ENCODE peak calls at places on chromosomes 7 and 10, in eight cellular contexts. W, D, Y, P, N, E, C and F are unnamed samples.

GRCh38 chr7:34260282-34260681 is 354.9 kb downstream of the BMPER start:
- DNase-seq in W (peak), N (peak), E (no peak), D (no peak), C (no peak), Y (no peak), P (peak), F (peak)

GRCh38 chr7:54637712-54638396 is 95.7 kb downstream of the VSTM2A start:
- DNase-seq in P (no peak), E (no peak), N (no peak), D (no peak), Y (no peak), W (no peak), C (no peak), F (no peak)

GRCh38 chr7:43856996-43857395 is 12.3 kb downstream of the MRPS24 start:
- DNase-seq in Y (no peak), P (peak), N (no peak), D (no peak), C (no peak), E (no peak), W (peak), F (no peak)

GRCh38 chr10:92846819-92847184 is 1.5 kb upstream of the EXOC6 start:
- DNase-seq in C (no peak), Y (no peak), W (no peak), P (no peak), D (no peak), N (no peak), E (no peak), F (no peak)

GRCh38 chr7:150746931-150747330 is 9.7 kb downstream of the GIMAP5 start:
- DNase-seq in Y (no peak), W (no peak), C (no peak), P (no peak), E (no peak), D (no peak), N (no peak), F (no peak)

GRCh38 chr7:136677456-136678365 is 190.7 kb upstream of the CHRM2 start:
- DNase-seq in W (peak), E (no peak), C (no peak), Y (no peak), D (no peak), N (peak), P (peak), F (peak)

GRCh38 chr7:143205560-143206293 is 16.1 kb upstream of the TAS2R40 start:
- DNase-seq in N (no peak), W (no peak), D (no peak), C (no peak), P (peak), Y (no peak), E (no peak), F (peak)

GRCh38 chr10:64394744-64395143 is 873.5 kb downstream of the REEP3 start:
- DNase-seq in Y (no peak), W (no peak), P (no peak), C (no peak), E (no peak), N (no peak), D (no peak), F (peak)

GRCh38 chr10:28293238-28294168 is 9.4 kb downstream of the MPP7 start:
- DNase-seq in N (no peak), W (peak), C (no peak), P (no peak), Y (no peak), D (no peak), E (no peak), F (peak)

GRCh38 chr10:15436696-15437095 is 65.6 kb upstream of the FAM171A1 start:
- DNase-seq in E (no peak), N (no peak), C (no peak), P (no peak), D (no peak), Y (no peak), W (peak), F (peak)

GRCh38 chr10:70693619-70694286 is 21.4 kb downstream of the ADAMTS14 start:
- DNase-seq in P (no peak), W (no peak), D (no peak), Y (no peak), N (peak), C (peak), E (no peak), F (peak)

GRCh38 chr10:125060851-125061556 is 99.4 kb downstream of the CTBP2 start:
- DNase-seq in D (no peak), W (peak), Y (peak), C (peak), E (peak), P (peak), N (peak), F (peak)

GRCh38 chr7:141874787-141875186 is 33.5 kb upstream of the PRSS37 start:
- DNase-seq in E (no peak), C (no peak), W (no peak), P (no peak), D (no peak), N (no peak), Y (no peak), F (no peak)

GRCh38 chr7:45078199-45078681 is 10.5 kb downstream of the NACAD start:
- DNase-seq in W (no peak), N (no peak), Y (peak), C (no peak), P (no peak), D (no peak), E (no peak), F (no peak)

GRCh38 chr7:28597284-28597683 is 185.0 kb downstream of the CREB5 start:
- DNase-seq in C (no peak), P (no peak), W (no peak), D (no peak), E (no peak), N (no peak), Y (no peak), F (no peak)

GRCh38 chr7:44383566-44383965 is 58.2 kb upstream of the CAMK2B start:
- DNase-seq in C (peak), E (peak), N (peak), W (peak), P (peak), D (no peak), Y (no peak), F (peak)

GRCh38 chr10:114714281-114714741 is 56.2 kb upstream of the ABLIM1 start:
- DNase-seq in P (peak), W (peak), C (no peak), N (peak), D (no peak), Y (no peak), E (no peak), F (peak)